ENCODE peak calls at places on chromosomes 16 and 17, in ten cellular contexts. J is CD4-positive, CD25-positive, alpha-beta regulatory T cell; N is right cardiac atrium; V is heart right ventricle; Z is pancreas; D is lung; O is HepG2; A is lower lobe of right lung; P is heart left ventricle; M is Panc1. G is an unnamed sample.

GRCh38 chr16:25785361-25785760 is 93.6 kb downstream of the HS3ST4 start:
- ATAC-seq in J (no peak), N (no peak), V (no peak), Z (no peak), D (no peak), O (no peak), A (no peak), P (no peak), M (no peak), G (no peak)

GRCh38 chr16:30997887-30998711 is 12.3 kb downstream of the STX1B start:
- ATAC-seq in J (no peak), N (peak), V (no peak), Z (no peak), D (peak), O (peak), A (peak), P (no peak), M (peak), G (no peak)

GRCh38 chr17:45883063-45883462 is 11.3 kb upstream of the MAPT start:
- ATAC-seq in J (no peak), N (no peak), V (no peak), Z (no peak), D (no peak), O (no peak), A (no peak), P (no peak), M (no peak), G (no peak)

GRCh38 chr16:14309906-14310305 is 238.8 kb downstream of the MRTFB start:
- ATAC-seq in J (no peak), N (no peak), V (no peak), Z (peak), D (no peak), O (no peak), A (no peak), P (no peak), M (peak), G (no peak)

GRCh38 chr16:57185446-57185944 is 344 bp downstream of the PSME3IP1 start:
- ATAC-seq in J (peak), N (peak), V (peak), Z (peak), D (peak), O (peak), A (peak), P (peak), M (peak), G (peak)

GRCh38 chr16:84252214-84252613 is 12.4 kb upstream of the KCNG4 start:
- ATAC-seq in J (no peak), N (no peak), V (no peak), Z (no peak), D (no peak), O (no peak), A (no peak), P (no peak), M (no peak), G (no peak)

GRCh38 chr17:72580321-72581127 is 459.7 kb downstream of the SOX9 start:
- ATAC-seq in J (no peak), N (no peak), V (no peak), Z (peak), D (peak), O (peak), A (peak), P (no peak), M (peak), G (no peak)

GRCh38 chr17:36545093-36545464 is 360 bp downstream of the GGNBP2 start:
- ATAC-seq in J (peak), N (peak), V (peak), Z (peak), D (peak), O (no peak), A (peak), P (peak), M (peak), G (peak)

GRCh38 chr17:42675984-42676423 is 790 bp downstream of the PLEKHH3 start:
- ATAC-seq in J (no peak), N (peak), V (peak), Z (peak), D (peak), O (peak), A (peak), P (peak), M (no peak), G (peak)

GRCh38 chr17:7737601-7738000 is 20.1 kb downstream of the DNAH2 start:
- ATAC-seq in J (no peak), N (no peak), V (no peak), Z (no peak), D (no peak), O (no peak), A (no peak), P (no peak), M (no peak), G (no peak)

GRCh38 chr17:30084773-30085172 is 31.8 kb upstream of the NSRP1 start:
- ATAC-seq in J (no peak), N (no peak), V (no peak), Z (no peak), D (no peak), O (peak), A (no peak), P (no peak), M (no peak), G (no peak)

GRCh38 chr17:835263-835662 is 53.1 kb downstream of the MRM3 start:
- ATAC-seq in J (no peak), N (peak), V (peak), Z (no peak), D (peak), O (no peak), A (peak), P (no peak), M (peak), G (peak)

DNA sequence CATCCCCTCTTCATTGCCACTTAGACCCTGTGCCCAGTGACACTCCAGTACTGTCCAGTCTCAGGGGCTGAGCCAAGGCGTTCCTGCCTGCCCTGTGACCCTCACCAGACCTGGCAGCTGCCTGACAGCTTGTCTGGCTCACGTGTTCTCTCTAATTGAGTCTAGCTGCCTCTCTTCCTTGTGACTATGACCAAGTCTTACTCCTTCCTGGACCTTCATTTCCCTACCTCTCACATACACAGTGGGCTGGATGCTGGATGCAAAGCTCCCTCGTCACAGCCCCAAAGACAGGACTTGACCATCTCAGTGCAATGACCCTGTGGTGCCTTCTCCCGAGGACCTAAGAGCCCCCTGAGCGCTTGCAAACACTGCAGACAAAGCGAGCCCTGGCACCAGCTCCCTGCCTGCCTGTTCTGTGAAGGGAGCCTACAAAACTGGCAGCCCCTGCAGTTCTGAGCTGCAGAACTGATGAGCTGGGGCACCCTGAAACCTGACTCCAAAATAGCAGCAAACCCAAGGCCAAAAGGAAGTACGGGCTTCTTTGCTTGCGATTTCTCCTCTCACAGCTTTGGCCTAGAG is 1.7 kb downstream of the DEXI start:
- ATAC-seq in J (no peak), N (no peak), V (no peak), Z (no peak), D (no peak), O (no peak), A (no peak), P (no peak), M (no peak), G (no peak)
- H3K27ac ChIP-seq in J (no peak), N (peak), V (peak), Z (no peak), D (peak), O (peak), A (peak), P (peak), M (peak), G (peak)

GRCh38 chr16:88667496-88667895 is 4.6 kb upstream of the MVD start:
- ATAC-seq in J (no peak), N (no peak), V (no peak), Z (no peak), D (no peak), O (no peak), A (no peak), P (no peak), M (no peak), G (no peak)
- H3K27ac ChIP-seq in J (no peak), N (no peak), V (no peak), Z (no peak), D (no peak), O (no peak), A (no peak), P (no peak), M (no peak), G (no peak)

GRCh38 chr17:6572997-6573396 is 16.6 kb upstream of the PITPNM3 start:
- ATAC-seq in J (no peak), N (no peak), V (no peak), Z (no peak), D (no peak), O (no peak), A (no peak), P (no peak), M (no peak), G (no peak)

GRCh38 chr17:6576038-6576437 is 19.7 kb upstream of the PITPNM3 start:
- ATAC-seq in J (no peak), N (no peak), V (no peak), Z (no peak), D (no peak), O (no peak), A (no peak), P (no peak), M (no peak), G (no peak)

GRCh38 chr17:6573982-6574688 is 17.8 kb upstream of the PITPNM3 start:
- ATAC-seq in J (no peak), N (no peak), V (no peak), Z (no peak), D (no peak), O (no peak), A (no peak), P (no peak), M (no peak), G (no peak)

GRCh38 chr17:6575596-6575988 is 19.2 kb upstream of the PITPNM3 start:
- ATAC-seq in J (no peak), N (no peak), V (no peak), Z (no peak), D (no peak), O (peak), A (no peak), P (no peak), M (no peak), G (no peak)

DNA sequence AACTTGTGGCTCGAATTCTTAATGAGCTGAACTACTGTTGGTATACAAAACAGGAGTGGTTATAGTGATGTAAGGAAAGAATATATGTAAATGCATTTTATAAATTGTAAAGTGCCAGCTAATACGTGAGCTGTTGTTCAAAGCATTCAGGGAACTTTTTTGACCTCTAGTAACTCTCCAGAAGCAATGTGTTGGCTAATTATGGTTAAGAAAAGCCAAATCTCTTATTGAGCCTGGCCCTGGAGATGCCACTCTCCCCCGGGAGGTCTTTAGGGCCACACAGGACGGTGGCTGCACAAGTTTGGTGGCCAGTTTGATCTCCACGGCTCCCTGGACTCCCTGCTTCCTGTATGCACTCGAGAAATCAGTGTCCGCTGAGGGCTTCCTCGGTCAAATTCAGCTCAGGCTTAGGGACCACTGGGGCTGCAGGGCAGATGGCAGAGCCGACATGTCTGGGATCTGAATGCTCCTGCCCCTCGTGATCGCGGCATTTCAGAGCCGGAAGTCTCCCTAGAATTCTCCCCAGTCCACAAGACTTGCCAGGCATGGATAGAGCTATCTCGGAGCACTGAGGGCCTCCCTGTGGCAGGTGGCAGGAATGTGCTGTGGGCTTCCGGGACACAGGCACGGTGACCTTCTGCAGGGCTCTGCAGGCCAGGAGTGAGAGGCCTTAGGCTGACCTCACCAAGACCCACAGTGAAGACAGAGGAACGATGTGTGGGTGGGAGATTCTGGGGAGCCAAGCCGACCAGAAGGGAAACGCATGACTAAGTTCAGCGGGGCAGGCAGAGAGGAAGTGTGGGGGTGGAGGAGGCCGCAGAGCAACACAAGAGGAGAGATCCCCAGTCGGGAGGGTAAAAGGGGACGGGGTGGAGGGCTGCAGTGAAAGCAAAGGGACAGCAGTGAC is 18.6 kb upstream of the PITPNM3 start:
- ATAC-seq in J (peak), N (peak), V (peak), Z (no peak), D (peak), O (peak), A (peak), P (peak), M (no peak), G (peak)
- H3K27ac ChIP-seq in J (no peak), N (peak), V (no peak), Z (no peak), D (no peak), O (no peak), A (peak), P (peak), M (no peak), G (peak)

GRCh38 chr16:68985268-68985667 is 120.2 kb upstream of the HAS3 start:
- ATAC-seq in J (no peak), N (no peak), V (no peak), Z (no peak), D (no peak), O (no peak), A (no peak), P (no peak), M (no peak), G (no peak)
- H3K27ac ChIP-seq in J (no peak), N (no peak), V (no peak), Z (no peak), D (no peak), O (no peak), A (no peak), P (no peak), M (no peak), G (no peak)

G was measured in gastroesophageal sphincter.